ENCODE peak calls at places on chromosomes 5 and 9, in nine cellular contexts. N is NCI-H1092 treated with DMSO at 0.1 percent for 48 hours; I is endothelial cell; E is CD4-positive, CD25-positive, alpha-beta regulatory T cell; V is transverse colon; U is aorta; W is activated CD8-positive, alpha-beta memory T cell treated with anti-CD3 and anti-CD28 coated beads for 48 hours; Y is activated T-cell treated with anti-CD3 and anti-CD28 coated beads, Interleukin-2, amount 50 U/mL, for 48 hours; R is NCI-H1694. X is an unnamed sample.

GRCh38 chr5:170070556-170071412 is 34.9 kb upstream of the FOXI1 start:
- DNase-seq in U (no peak), N (peak; percentile 3), W (no peak), I (peak; percentile 74), V (no peak), Y (peak; percentile 37), R (no peak), E (no peak), X (peak; percentile 88)

GRCh38 chr5:54295658-54296276 is 14.6 kb downstream of the ARL15 start:
- DNase-seq in U (no peak), W (no peak), N (no peak), V (no peak), R (no peak), I (no peak), E (no peak), Y (no peak), X (peak; percentile 11)

GRCh38 chr5:2196989-2197531 is 314.3 kb upstream of the IRX4 start:
- DNase-seq in U (no peak), W (no peak), I (no peak), V (no peak), R (no peak), E (no peak), N (no peak), Y (no peak), X (no peak)

GRCh38 chr9:133003071-133003461 is 24.6 kb downstream of the GFI1B start:
- DNase-seq in Y (no peak), U (no peak), N (no peak), R (no peak), I (no peak), W (no peak), E (no peak), V (no peak), X (no peak)

GRCh38 chr5:38650540-38651275 is 94.3 kb upstream of the LIFR start:
- DNase-seq in Y (no peak), U (no peak), V (no peak), W (no peak), N (peak; percentile 16), I (no peak), R (no peak), E (no peak), X (peak; percentile 28)

GRCh38 chr5:176355400-176356178 is 6.0 kb downstream of the KIAA1191 start:
- DNase-seq in U (no peak), V (no peak), N (no peak), Y (no peak), R (no peak), I (no peak), E (no peak), W (no peak), X (peak; percentile 31)

GRCh38 chr5:89397096-89397495 is 514.1 kb upstream of the MEF2C start:
- DNase-seq in I (no peak), N (no peak), W (no peak), E (no peak), R (no peak), Y (no peak), U (no peak), V (no peak), X (no peak)

GRCh38 chr9:128405077-128405779 is 15.4 kb upstream of the CERCAM start:
- DNase-seq in V (no peak), W (no peak), N (no peak), E (no peak), I (no peak), R (no peak), U (no peak), Y (no peak), X (no peak)

GRCh38 chr5:86665984-86666760 is 48.4 kb downstream of the COX7C start:
- DNase-seq in Y (peak; percentile 19), U (no peak), R (no peak), I (no peak), W (no peak), V (peak; percentile 34), E (no peak), N (no peak), X (no peak)

GRCh38 chr5:40678021-40678939 is 1.4 kb upstream of the PTGER4 start:
- DNase-seq in E (no peak), I (no peak), Y (no peak), W (no peak), N (no peak), U (no peak), R (no peak), V (no peak), X (no peak)

GRCh38 chr5:93599427-93600146 is 16.6 kb downstream of the NR2F1 start:
- DNase-seq in E (no peak), I (no peak), U (no peak), N (no peak), Y (no peak), W (no peak), V (no peak), R (no peak), X (peak; percentile 56)

GRCh38 chr5:146828385-146828784 is 50.2 kb downstream of the PPP2R2B start:
- DNase-seq in W (no peak), I (no peak), R (peak; percentile 51), E (no peak), V (no peak), Y (no peak), U (no peak), N (no peak), X (no peak)

GRCh38 chr5:126462239-126463014 is 39.2 kb downstream of the GRAMD2B start:
- DNase-seq in I (no peak), W (no peak), U (no peak), Y (no peak), R (no peak), N (no peak), V (no peak), E (no peak), X (no peak)

GRCh38 chr9:107274096-107274495 is 9.0 kb upstream of the RAD23B start:
- DNase-seq in I (no peak), Y (no peak), N (no peak), R (no peak), E (no peak), W (no peak), U (no peak), V (no peak), X (no peak)

GRCh38 chr9:93670208-93671029 is 94.0 kb downstream of the PHF2 start:
- DNase-seq in R (no peak), E (no peak), N (no peak), V (peak; percentile 5), U (peak; percentile 73), W (no peak), Y (peak; percentile 19), I (peak; percentile 17), X (no peak)

GRCh38 chr9:108834959-108835696 is 20.7 kb downstream of the ACTL7B start:
- DNase-seq in V (no peak), Y (no peak), W (no peak), U (no peak), R (no peak), I (no peak), E (no peak), N (no peak), X (no peak)

GRCh38 chr5:14178671-14179211 is 35.6 kb downstream of the TRIO start:
- DNase-seq in Y (no peak), U (no peak), I (no peak), V (no peak), W (no peak), E (no peak), N (no peak), R (no peak), X (peak; percentile 46)

GRCh38 chr5:176877793-176878331 is 21.3 kb downstream of the HK3 start:
- DNase-seq in R (no peak), Y (no peak), W (no peak), N (no peak), U (peak; percentile 66), E (no peak), I (no peak), V (no peak), X (no peak)

GRCh38 chr9:21964925-21965385 is 29.2 kb downstream of the CDKN2A start:
- DNase-seq in V (peak; percentile 48), N (no peak), R (no peak), Y (peak; percentile 61), U (peak; percentile 71), E (peak; percentile 60), W (peak; percentile 40), I (peak; percentile 16), X (peak; percentile 54)

GRCh38 chr9:109317979-109318671 is 2.7 kb downstream of the EPB41L4B start:
- DNase-seq in R (no peak), I (peak; percentile 11), Y (no peak), E (no peak), V (no peak), U (no peak), W (no peak), N (peak; percentile 65), X (no peak)

GRCh38 chr5:190366-191035 is 794 bp upstream of the LRRC14B start:
- DNase-seq in W (no peak), I (no peak), U (peak; percentile 75), Y (no peak), R (no peak), V (no peak), E (no peak), N (no peak), X (no peak)

GRCh38 chr9:114001794-114002261 is 76.3 kb downstream of the AMBP start:
- DNase-seq in U (peak; percentile 65), V (no peak), I (peak; percentile 1), Y (no peak), W (no peak), N (no peak), E (no peak), R (no peak), X (no peak)

GRCh38 chr9:7185612-7186011 is 427.8 kb downstream of the KDM4C start:
- DNase-seq in R (no peak), V (no peak), I (no peak), N (no peak), U (no peak), E (no peak), W (no peak), Y (no peak), X (peak; percentile 56)

GRCh38 chr5:50963647-50964584 is 297.5 kb downstream of the PARP8 start:
- DNase-seq in U (no peak), N (peak; percentile 87), V (no peak), W (no peak), Y (peak; percentile 33), R (no peak), E (no peak), I (peak; percentile 13), X (peak; percentile 22)

X was measured in iPS-NIHi11.